ENCODE peak calls at places on chromosome 4, in eight cellular contexts. H is right lobe of liver; G is memory B cell; R is activated CD8-positive, alpha-beta T cell treated with anti-CD3 and anti-CD28 coated beads for 36 hours; D is A549; V is T-cell; Z is left lung; K is activated CD8-positive, alpha-beta memory T cell treated with anti-CD3 and anti-CD28 coated beads, Interleukin-2, amount 10 ng/mL, durations not matched to agents 7 days and 5 days. X is an unnamed sample.

GRCh38 chr4:151417164-151417571 is 8.2 kb downstream of the FHIP1A start:
- ATAC-seq in H (no peak), G (no peak), D (no peak), V (no peak), R (no peak), K (no peak), Z (no peak), X (no peak)

GRCh38 chr4:7540216-7540615 is 105.5 kb upstream of the PSAPL1 start:
- ATAC-seq in D (no peak), K (no peak), G (no peak), H (no peak), V (no peak), R (no peak), Z (no peak), X (no peak)

GRCh38 chr4:142519342-142519741 is 326.8 kb downstream of the INPP4B start:
- ATAC-seq in H (no peak), D (no peak), V (no peak), G (no peak), K (no peak), R (no peak), Z (no peak), X (no peak)

GRCh38 chr4:77881460-77882295 is 19.0 kb downstream of the MRPL1 start:
- ATAC-seq in K (no peak), R (peak; percentile 37), Z (no peak), H (peak; percentile 92), D (peak; percentile 89), V (no peak), G (no peak), X (peak; percentile 66)

GRCh38 chr4:7144374-7145290 is 47.7 kb upstream of the SORCS2 start:
- ATAC-seq in G (no peak), D (no peak), V (no peak), Z (no peak), R (no peak), K (no peak), H (no peak), X (no peak)

GRCh38 chr4:168893807-168894206 is 116.2 kb downstream of the CBR4 start:
- ATAC-seq in K (no peak), H (peak; percentile 89), G (no peak), D (no peak), V (no peak), Z (no peak), R (no peak), X (no peak)

GRCh38 chr4:120018786-120019185 is 47.9 kb downstream of the MAD2L1 start:
- ATAC-seq in V (no peak), H (no peak), Z (no peak), D (no peak), K (no peak), R (no peak), G (no peak), X (no peak)

GRCh38 chr4:84597450-84597849 is 14.5 kb downstream of the CDS1 start:
- ATAC-seq in G (no peak), H (no peak), D (no peak), V (no peak), K (no peak), Z (peak; percentile 76), R (peak; percentile 30), X (no peak)

GRCh38 chr4:74133786-74134499 is 24.0 kb upstream of the MTHFD2L start:
- ATAC-seq in H (peak; percentile 100), G (peak; percentile 17), D (peak; percentile 95), Z (peak; percentile 99), R (no peak), K (no peak), V (no peak), X (peak; percentile 52)